ENCODE peak calls at places on chromosomes 12 and 14, in nine cellular contexts. One of them, this sample, is unnamed.

GRCh38 chr12:116160196-116160595 is 117.3 kb downstream of the MED13L start:
- DNase-seq in right atrium auricular region: no peak
- DNase-seq in LNCaP clone FGC: peak
- DNase-seq in GM06990: no peak
- DNase-seq in fibroblast of the aortic adventitia: no peak
- DNase-seq in astrocyte of the spinal cord: no peak
- DNase-seq in fibroblast of lung: no peak
- DNase-seq in cardiac fibroblast: no peak
- DNase-seq in A549: peak
- DNase-seq in this sample: no peak

GRCh38 chr14:96082420-96083300 is 43.5 kb downstream of the C14orf132 start:
- DNase-seq in right atrium auricular region: no peak
- DNase-seq in fibroblast of lung: peak
- DNase-seq in astrocyte of the spinal cord: no peak
- DNase-seq in GM06990: no peak
- DNase-seq in cardiac fibroblast: no peak
- DNase-seq in A549: no peak
- DNase-seq in LNCaP clone FGC: no peak
- DNase-seq in fibroblast of the aortic adventitia: no peak
- DNase-seq in this sample: no peak

GRCh38 chr12:96864335-96864734 is 42.7 kb upstream of the NEDD1 start:
- DNase-seq in fibroblast of lung: no peak
- DNase-seq in astrocyte of the spinal cord: no peak
- DNase-seq in GM06990: no peak
- DNase-seq in A549: no peak
- DNase-seq in LNCaP clone FGC: no peak
- DNase-seq in right atrium auricular region: no peak
- DNase-seq in fibroblast of the aortic adventitia: no peak
- DNase-seq in cardiac fibroblast: no peak
- DNase-seq in this sample: no peak

GRCh38 chr12:8226355-8226754 is 1.1 kb downstream of the FAM90A1 start:
- DNase-seq in right atrium auricular region: peak
- DNase-seq in fibroblast of the aortic adventitia: no peak
- DNase-seq in LNCaP clone FGC: no peak
- DNase-seq in fibroblast of lung: no peak
- DNase-seq in cardiac fibroblast: no peak
- DNase-seq in A549: no peak
- DNase-seq in astrocyte of the spinal cord: no peak
- DNase-seq in GM06990: no peak
- DNase-seq in this sample: no peak

GRCh38 chr12:130762319-130762675 is 46.2 kb upstream of the RIMBP2 start:
- DNase-seq in fibroblast of lung: no peak
- DNase-seq in A549: no peak
- DNase-seq in GM06990: no peak
- DNase-seq in cardiac fibroblast: no peak
- DNase-seq in LNCaP clone FGC: no peak
- DNase-seq in astrocyte of the spinal cord: no peak
- DNase-seq in right atrium auricular region: no peak
- DNase-seq in fibroblast of the aortic adventitia: no peak
- DNase-seq in this sample: no peak

GRCh38 chr14:51726166-51726899 is 74.6 kb downstream of the FRMD6 start:
- DNase-seq in fibroblast of the aortic adventitia: peak
- DNase-seq in right atrium auricular region: no peak
- DNase-seq in cardiac fibroblast: peak
- DNase-seq in astrocyte of the spinal cord: peak
- DNase-seq in fibroblast of lung: peak
- DNase-seq in A549: no peak
- DNase-seq in LNCaP clone FGC: no peak
- DNase-seq in GM06990: no peak
- DNase-seq in this sample: no peak

GRCh38 chr12:26124491-26125450 is at the start of gene BHLHE41:
- DNase-seq in right atrium auricular region: peak
- DNase-seq in fibroblast of the aortic adventitia: peak
- DNase-seq in astrocyte of the spinal cord: peak
- DNase-seq in GM06990: peak
- DNase-seq in fibroblast of lung: peak
- DNase-seq in cardiac fibroblast: peak
- DNase-seq in LNCaP clone FGC: no peak
- DNase-seq in A549: peak
- DNase-seq in this sample: no peak

GRCh38 chr12:66152732-66153131 is 17.1 kb downstream of the TMBIM4 start:
- DNase-seq in GM06990: no peak
- DNase-seq in fibroblast of the aortic adventitia: peak
- DNase-seq in astrocyte of the spinal cord: no peak
- DNase-seq in A549: no peak
- DNase-seq in right atrium auricular region: no peak
- DNase-seq in cardiac fibroblast: peak
- DNase-seq in fibroblast of lung: peak
- DNase-seq in LNCaP clone FGC: no peak
- DNase-seq in this sample: no peak

GRCh38 chr12:102300824-102301461 is 103.3 kb upstream of the PMCH start:
- DNase-seq in GM06990: peak
- DNase-seq in right atrium auricular region: no peak
- DNase-seq in fibroblast of the aortic adventitia: peak
- DNase-seq in A549: peak
- DNase-seq in astrocyte of the spinal cord: peak
- DNase-seq in cardiac fibroblast: peak
- DNase-seq in LNCaP clone FGC: peak
- DNase-seq in fibroblast of lung: peak
- DNase-seq in this sample: peak

GRCh38 chr12:118357327-118358007 is 15.2 kb downstream of the TAOK3 start:
- DNase-seq in A549: peak
- DNase-seq in cardiac fibroblast: peak
- DNase-seq in right atrium auricular region: no peak
- DNase-seq in fibroblast of lung: peak
- DNase-seq in LNCaP clone FGC: no peak
- DNase-seq in fibroblast of the aortic adventitia: peak
- DNase-seq in GM06990: peak
- DNase-seq in astrocyte of the spinal cord: peak
- DNase-seq in this sample: no peak

GRCh38 chr14:52513249-52513648 is 39.1 kb downstream of the TXNDC16 start:
- DNase-seq in LNCaP clone FGC: no peak
- DNase-seq in GM06990: no peak
- DNase-seq in fibroblast of the aortic adventitia: no peak
- DNase-seq in cardiac fibroblast: no peak
- DNase-seq in right atrium auricular region: no peak
- DNase-seq in astrocyte of the spinal cord: no peak
- DNase-seq in fibroblast of lung: no peak
- DNase-seq in A549: no peak
- DNase-seq in this sample: no peak

GRCh38 chr12:92550661-92551060 is 152.1 kb upstream of the PLEKHG7 start:
- DNase-seq in fibroblast of lung: no peak
- DNase-seq in GM06990: no peak
- DNase-seq in astrocyte of the spinal cord: no peak
- DNase-seq in right atrium auricular region: no peak
- DNase-seq in A549: no peak
- DNase-seq in fibroblast of the aortic adventitia: no peak
- DNase-seq in cardiac fibroblast: no peak
- DNase-seq in LNCaP clone FGC: no peak
- DNase-seq in this sample: no peak

GRCh38 chr12:47840571-47840970 is 20.9 kb upstream of the HDAC7 start:
- DNase-seq in A549: no peak
- DNase-seq in right atrium auricular region: no peak
- DNase-seq in fibroblast of the aortic adventitia: no peak
- DNase-seq in GM06990: no peak
- DNase-seq in fibroblast of lung: no peak
- DNase-seq in cardiac fibroblast: no peak
- DNase-seq in LNCaP clone FGC: no peak
- DNase-seq in astrocyte of the spinal cord: no peak
- DNase-seq in this sample: no peak

GRCh38 chr12:47839214-47839613 is 19.5 kb upstream of the HDAC7 start:
- DNase-seq in right atrium auricular region: no peak
- DNase-seq in astrocyte of the spinal cord: no peak
- DNase-seq in fibroblast of the aortic adventitia: no peak
- DNase-seq in A549: no peak
- DNase-seq in fibroblast of lung: no peak
- DNase-seq in cardiac fibroblast: no peak
- DNase-seq in LNCaP clone FGC: no peak
- DNase-seq in GM06990: no peak
- DNase-seq in this sample: no peak

GRCh38 chr12:47837190-47838171 is 17.8 kb upstream of the HDAC7 start:
- DNase-seq in astrocyte of the spinal cord: peak
- DNase-seq in GM06990: no peak
- DNase-seq in right atrium auricular region: no peak
- DNase-seq in fibroblast of the aortic adventitia: peak
- DNase-seq in fibroblast of lung: peak
- DNase-seq in A549: peak
- DNase-seq in cardiac fibroblast: peak
- DNase-seq in LNCaP clone FGC: peak
- DNase-seq in this sample: no peak

GRCh38 chr12:47835831-47836155 is 16.1 kb upstream of the HDAC7 start:
- DNase-seq in astrocyte of the spinal cord: no peak
- DNase-seq in LNCaP clone FGC: no peak
- DNase-seq in right atrium auricular region: no peak
- DNase-seq in cardiac fibroblast: no peak
- DNase-seq in GM06990: no peak
- DNase-seq in A549: no peak
- DNase-seq in fibroblast of lung: peak
- DNase-seq in fibroblast of the aortic adventitia: no peak
- DNase-seq in this sample: no peak

DNA sequence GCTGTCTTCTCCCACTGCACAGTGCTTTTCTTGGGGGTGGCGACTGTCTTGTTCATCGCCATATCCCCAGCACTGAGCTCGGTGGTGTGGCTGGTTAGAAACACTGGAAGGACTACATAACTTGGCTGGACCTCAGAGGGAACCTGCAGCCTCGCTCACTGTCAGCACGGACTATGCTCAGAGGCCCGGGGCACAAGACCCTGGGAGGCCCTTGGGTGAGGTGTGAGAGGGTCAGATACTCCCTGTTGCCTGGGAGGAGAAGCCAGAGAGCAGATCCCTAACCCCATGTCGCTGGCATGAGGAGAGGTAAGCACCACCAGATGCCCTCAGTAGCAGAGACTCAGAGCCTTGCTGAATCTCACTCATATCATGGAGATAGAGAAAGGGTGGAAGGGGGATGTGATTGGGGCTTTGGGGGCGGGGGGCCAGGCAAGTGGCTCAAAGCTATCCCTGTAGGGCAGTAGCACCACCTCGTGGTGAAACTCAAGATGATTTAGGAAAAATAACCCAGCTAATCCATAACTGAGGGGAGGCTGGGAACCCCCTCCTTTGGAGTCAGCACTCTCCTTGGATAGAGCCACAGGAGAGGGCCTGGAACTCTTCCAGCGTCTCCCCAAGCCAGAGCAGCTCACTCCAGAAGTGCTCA is 18.7 kb upstream of the HDAC7 start:
- DNase-seq in cardiac fibroblast: peak
- DNase-seq in A549: peak
- DNase-seq in right atrium auricular region: no peak
- DNase-seq in LNCaP clone FGC: no peak
- DNase-seq in fibroblast of the aortic adventitia: peak
- DNase-seq in fibroblast of lung: peak
- DNase-seq in GM06990: no peak
- DNase-seq in astrocyte of the spinal cord: peak
- DNase-seq in this sample: no peak
- TF ChIP-seq CTCF in cardiac fibroblast: peak
- TF ChIP-seq CTCF in A549: peak
- TF ChIP-seq CTCF in right atrium auricular region: peak
- TF ChIP-seq CTCF in LNCaP clone FGC: peak
- TF ChIP-seq CTCF in fibroblast of the aortic adventitia: peak
- TF ChIP-seq CTCF in fibroblast of lung: peak
- TF ChIP-seq CTCF in GM06990: peak
- TF ChIP-seq CTCF in astrocyte of the spinal cord: peak
- TF ChIP-seq CTCF in this sample: peak

DNA sequence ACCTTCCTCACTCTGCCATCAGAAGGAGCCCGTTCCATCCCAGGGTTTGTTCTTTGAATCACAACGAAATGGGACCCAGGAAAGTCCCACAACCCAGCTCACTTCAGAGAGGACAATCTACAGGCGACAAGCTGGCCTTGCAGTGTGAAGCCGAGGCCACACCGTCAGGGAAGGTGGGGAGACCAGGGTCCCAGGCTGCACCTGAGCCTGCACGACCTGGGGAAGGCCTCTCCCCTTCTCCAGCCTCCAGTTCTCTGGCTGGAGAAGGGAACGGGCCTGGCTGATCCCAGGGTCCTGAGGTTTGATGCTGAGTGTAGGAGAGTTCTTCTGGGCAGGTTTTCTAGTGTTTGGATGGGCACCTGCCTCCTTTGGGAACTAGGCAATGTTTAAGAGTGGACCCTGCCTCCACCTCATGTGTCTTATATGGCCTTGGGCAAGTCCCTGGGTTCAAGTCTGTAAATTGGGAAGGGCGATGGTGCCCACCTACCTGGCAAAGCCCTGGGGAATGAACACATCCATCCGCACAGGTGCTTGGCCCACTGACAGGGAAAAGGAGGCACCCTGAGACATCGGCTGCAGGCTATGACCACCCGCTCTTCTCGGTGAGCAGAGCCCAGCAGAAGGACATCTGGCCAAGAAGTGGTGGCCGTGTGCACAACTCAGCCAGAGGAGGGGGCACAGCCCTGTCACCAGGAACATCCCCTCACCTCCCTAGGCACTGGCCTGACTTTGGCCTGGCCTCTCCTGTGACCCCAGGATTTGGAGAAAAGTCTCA is 77.9 kb upstream of the BCL11B start:
- DNase-seq in A549: no peak
- DNase-seq in right atrium auricular region: no peak
- DNase-seq in LNCaP clone FGC: no peak
- DNase-seq in fibroblast of lung: no peak
- DNase-seq in GM06990: no peak
- DNase-seq in fibroblast of the aortic adventitia: no peak
- DNase-seq in astrocyte of the spinal cord: no peak
- DNase-seq in cardiac fibroblast: no peak
- DNase-seq in this sample: no peak
- TF ChIP-seq CTCF in A549: no peak
- TF ChIP-seq CTCF in right atrium auricular region: no peak
- TF ChIP-seq CTCF in LNCaP clone FGC: no peak
- TF ChIP-seq CTCF in fibroblast of lung: no peak
- TF ChIP-seq CTCF in GM06990: no peak
- TF ChIP-seq CTCF in fibroblast of the aortic adventitia: no peak
- TF ChIP-seq CTCF in astrocyte of the spinal cord: no peak
- TF ChIP-seq CTCF in cardiac fibroblast: no peak
- TF ChIP-seq CTCF in this sample: no peak

GRCh38 chr14:90109858-90110257 is 48.1 kb downstream of the KCNK13 start:
- DNase-seq in fibroblast of the aortic adventitia: no peak
- DNase-seq in fibroblast of lung: no peak
- DNase-seq in LNCaP clone FGC: no peak
- DNase-seq in astrocyte of the spinal cord: no peak
- DNase-seq in cardiac fibroblast: no peak
- DNase-seq in right atrium auricular region: no peak
- DNase-seq in A549: peak
- DNase-seq in GM06990: no peak
- DNase-seq in this sample: no peak
- TF ChIP-seq CTCF in fibroblast of the aortic adventitia: peak
- TF ChIP-seq CTCF in fibroblast of lung: no peak
- TF ChIP-seq CTCF in LNCaP clone FGC: peak
- TF ChIP-seq CTCF in astrocyte of the spinal cord: peak
- TF ChIP-seq CTCF in cardiac fibroblast: peak
- TF ChIP-seq CTCF in right atrium auricular region: no peak
- TF ChIP-seq CTCF in A549: peak
- TF ChIP-seq CTCF in GM06990: peak
- TF ChIP-seq CTCF in this sample: no peak

DNA sequence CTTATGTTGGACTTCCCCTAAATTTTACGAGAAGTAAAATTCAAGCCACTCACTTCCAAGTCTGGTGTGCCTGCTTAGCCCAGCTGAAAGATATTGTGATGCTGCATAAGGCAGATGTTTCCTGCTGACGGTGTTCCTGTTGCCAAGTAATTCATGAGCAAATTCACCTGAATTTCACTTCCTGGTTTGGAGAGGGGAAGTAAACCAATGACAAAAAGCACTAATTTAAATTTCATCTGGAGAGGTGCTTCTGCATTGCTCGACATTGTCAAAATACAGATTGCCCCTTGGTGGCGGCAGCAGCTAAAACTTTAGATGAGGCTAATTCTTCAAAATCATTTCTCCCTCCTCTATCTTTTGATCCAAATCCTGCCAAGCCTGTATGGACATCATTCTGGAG is 281.1 kb downstream of the AACS start:
- DNase-seq in LNCaP clone FGC: no peak
- DNase-seq in fibroblast of the aortic adventitia: peak
- DNase-seq in right atrium auricular region: no peak
- DNase-seq in A549: no peak
- DNase-seq in fibroblast of lung: no peak
- DNase-seq in astrocyte of the spinal cord: no peak
- DNase-seq in GM06990: no peak
- DNase-seq in cardiac fibroblast: no peak
- DNase-seq in this sample: no peak
- TF ChIP-seq CTCF in LNCaP clone FGC: peak
- TF ChIP-seq CTCF in fibroblast of the aortic adventitia: peak
- TF ChIP-seq CTCF in right atrium auricular region: no peak
- TF ChIP-seq CTCF in A549: no peak
- TF ChIP-seq CTCF in fibroblast of lung: no peak
- TF ChIP-seq CTCF in astrocyte of the spinal cord: no peak
- TF ChIP-seq CTCF in GM06990: no peak
- TF ChIP-seq CTCF in cardiac fibroblast: no peak
- TF ChIP-seq CTCF in this sample: no peak